ENCODE peak calls at places on chromosome 4, in five cellular contexts. P is Peyer's patch, Q is fibroblast of mammary gland, M is mammary epithelial cell, Z is astrocyte of the spinal cord. L is an unnamed sample.

GRCh38 chr4:114807759-114808404 is 209.3 kb downstream of the UGT8 start:
- DNase-seq in Z (peak; percentile 19), Q (peak; percentile 28), P (peak; percentile 50), M (peak; percentile 14), L (no peak)

GRCh38 chr4:103719320-103720204 is at the start of gene TACR3:
- DNase-seq in Z (no peak), P (no peak), Q (peak; percentile 2), M (no peak), L (no peak)

GRCh38 chr4:86338989-86339388 is 20.9 kb downstream of the MAPK10 start:
- DNase-seq in P (no peak), Q (peak; percentile 95), Z (peak; percentile 88), M (peak; percentile 76), L (no peak)

GRCh38 chr4:125010776-125011503 is 298.4 kb upstream of the ANKRD50 start:
- DNase-seq in Z (no peak), P (no peak), Q (no peak), M (peak; percentile 68), L (no peak)

GRCh38 chr4:144591401-144591800 is 54.6 kb upstream of the HHIP start:
- DNase-seq in M (peak; percentile 70), Q (peak; percentile 84), P (no peak), Z (peak; percentile 87), L (no peak)

GRCh38 chr4:183609151-183609550 is 49.8 kb downstream of the RWDD4 start:
- DNase-seq in Q (no peak), Z (no peak), M (no peak), P (no peak), L (no peak)

GRCh38 chr4:4308800-4309441 is 18.9 kb downstream of the ZBTB49 start:
- DNase-seq in Q (peak; percentile 53), P (no peak), Z (peak; percentile 72), M (peak; percentile 67), L (no peak)

GRCh38 chr4:26787461-26788340 is 72.9 kb upstream of the STIM2 start:
- DNase-seq in M (peak; percentile 85), Z (peak; percentile 78), P (peak; percentile 57), Q (peak; percentile 84), L (no peak)

GRCh38 chr4:80184791-80185756 is 12.2 kb upstream of the PRDM8 start:
- DNase-seq in Q (peak; percentile 35), M (no peak), Z (no peak), P (peak; percentile 56), L (no peak)

GRCh38 chr4:41728571-41728908 is 20.0 kb downstream of the PHOX2B start:
- DNase-seq in M (no peak), Q (peak; percentile 13), Z (no peak), P (no peak), L (no peak)

GRCh38 chr4:53861856-53862610 is 202.4 kb downstream of the CHIC2 start:
- DNase-seq in Q (peak; percentile 98), Z (peak; percentile 96), M (peak; percentile 67), P (no peak), L (no peak)

GRCh38 chr4:667545-667925 is 6.5 kb downstream of the ATP5ME start:
- DNase-seq in Z (no peak), Q (no peak), M (no peak), P (no peak), L (no peak)

GRCh38 chr4:150358691-150359090 is 223.3 kb upstream of the MAB21L2 start:
- DNase-seq in M (no peak), Q (no peak), P (no peak), Z (no peak), L (no peak)

GRCh38 chr4:54709281-54709854 is 51.6 kb downstream of the KIT start:
- DNase-seq in M (no peak), P (no peak), Q (no peak), Z (no peak), L (no peak)

GRCh38 chr4:164761233-164761632 is 7.3 kb downstream of the SMIM31 start:
- DNase-seq in Z (no peak), Q (no peak), P (no peak), M (no peak), L (no peak)

GRCh38 chr4:117085185-117085701 is at the start of gene TRAM1L1:
- DNase-seq in Z (peak; percentile 79), M (peak; percentile 41), P (peak; percentile 49), Q (peak; percentile 51), L (no peak)
- TF ChIP-seq CTCF in Z (peak; percentile 17), M (no peak), P (no peak), Q (no peak), L (no peak)

DNA sequence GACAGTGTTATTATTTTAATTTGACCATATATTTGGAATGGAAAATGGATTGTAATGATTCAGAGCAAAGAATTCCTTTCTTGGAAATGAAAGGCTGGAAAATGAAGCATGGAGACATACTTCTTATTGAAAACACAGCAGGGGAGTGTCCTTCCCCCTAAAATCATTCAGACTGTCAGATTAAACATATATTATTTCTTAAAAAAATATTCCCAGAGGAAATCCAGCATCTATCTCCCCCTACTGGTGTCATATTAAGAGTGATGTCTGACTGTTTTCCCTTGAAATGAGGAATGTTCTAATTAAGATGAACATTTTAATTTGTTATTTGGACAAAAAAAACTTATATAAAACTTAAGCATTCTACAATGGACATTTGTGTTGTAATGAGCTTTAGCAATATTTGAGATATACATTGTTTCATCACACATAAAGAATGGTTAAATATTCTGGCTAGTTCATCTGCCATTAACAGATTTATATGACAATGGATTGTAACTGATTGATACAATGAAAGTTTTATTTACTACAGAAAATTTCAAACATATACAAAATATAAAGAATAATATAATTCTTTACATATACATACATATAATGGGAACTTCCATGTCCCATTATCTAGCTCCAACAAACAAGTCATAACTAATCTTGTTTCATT is 264.6 kb downstream of the SPRY1 start:
- DNase-seq in M (no peak), Z (peak; percentile 51), P (no peak), Q (peak; percentile 45), L (no peak)
- TF ChIP-seq CTCF in M (peak; percentile 60), Z (peak; percentile 49), P (peak; percentile 66), Q (peak; percentile 62), L (peak; percentile 65)

DNA sequence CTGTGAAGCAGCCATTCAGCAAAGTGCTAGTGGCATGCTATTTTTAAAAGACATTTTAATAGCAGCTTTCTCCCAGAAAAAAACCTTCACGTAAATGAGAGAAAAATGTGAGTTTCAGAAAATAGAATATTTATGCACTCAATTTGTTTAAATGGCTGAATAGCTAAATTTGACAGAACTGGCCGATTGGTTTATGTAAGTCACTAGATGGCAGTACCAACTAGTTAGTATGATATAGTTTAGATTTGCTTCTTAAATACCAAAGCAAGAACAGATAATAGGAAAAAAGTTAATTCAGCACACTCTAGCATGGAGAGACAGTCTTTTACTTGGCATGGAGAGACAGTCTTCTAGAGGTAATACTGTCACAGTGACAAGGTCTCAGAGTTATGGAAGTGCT is 250.1 kb downstream of the SNCA start:
- DNase-seq in P (no peak), Z (peak; percentile 35), Q (peak; percentile 51), M (no peak), L (no peak)
- TF ChIP-seq CTCF in P (peak; percentile 31), Z (peak; percentile 33), Q (peak; percentile 37), M (peak; percentile 25), L (no peak)

GRCh38 chr4:52588097-52588496 is 71.0 kb downstream of the USP46 start:
- DNase-seq in M (no peak), Q (peak; percentile 22), Z (peak; percentile 30), P (no peak), L (no peak)
- TF ChIP-seq CTCF in M (peak; percentile 39), Q (peak; percentile 46), Z (peak; percentile 61), P (peak; percentile 10), L (no peak)

GRCh38 chr4:163553146-163553545 is 58.7 kb downstream of the TMA16 start:
- DNase-seq in Q (no peak), M (no peak), P (no peak), Z (no peak), L (no peak)

GRCh38 chr4:163556650-163557391 is 62.3 kb downstream of the TMA16 start:
- DNase-seq in M (no peak), P (no peak), Q (no peak), Z (no peak), L (no peak)

GRCh38 chr4:163558539-163559044 is 64.1 kb downstream of the TMA16 start:
- DNase-seq in M (peak; percentile 7), Q (no peak), Z (no peak), P (peak; percentile 82), L (no peak)

GRCh38 chr4:163554870-163555465 is 60.5 kb downstream of the TMA16 start:
- DNase-seq in M (peak; percentile 8), P (no peak), Z (peak; percentile 43), Q (peak; percentile 40), L (no peak)

GRCh38 chr4:163556169-163556568 is 61.7 kb downstream of the TMA16 start:
- DNase-seq in Z (peak; percentile 20), P (no peak), M (no peak), Q (peak; percentile 11), L (no peak)
- TF ChIP-seq CTCF in Z (peak; percentile 4), P (no peak), M (no peak), Q (peak; percentile 4), L (no peak)

GRCh38 chr4:159764343-159764952 is 661.6 kb downstream of the RAPGEF2 start:
- DNase-seq in Q (peak; percentile 35), Z (peak; percentile 85), M (peak; percentile 60), P (no peak), L (no peak)
- TF ChIP-seq CTCF in Q (peak; percentile 48), Z (peak; percentile 54), M (peak; percentile 53), P (peak; percentile 57), L (no peak)